ENCODE peak calls at places on chromosomes 5 and 9, in six cellular contexts. One of them, this sample, is unnamed.

GRCh38 chr9:22124263-22125011 is 115.3 kb upstream of the CDKN2B start:
- DNase-seq in stomach: peak; percentile 33
- DNase-seq in colonic mucosa: peak; percentile 63
- DNase-seq in psoas muscle: no peak
- DNase-seq in suprapubic skin: no peak
- DNase-seq in heart left ventricle: no peak
- DNase-seq in this sample: no peak

GRCh38 chr9:72524820-72525539 is 3.6 kb downstream of the TMC1 start:
- DNase-seq in stomach: peak; percentile 70
- DNase-seq in colonic mucosa: peak; percentile 63
- DNase-seq in psoas muscle: no peak
- DNase-seq in suprapubic skin: no peak
- DNase-seq in heart left ventricle: no peak
- DNase-seq in this sample: no peak

GRCh38 chr9:81822263-81822865 is 105.9 kb upstream of the SPATA31D4 start:
- DNase-seq in stomach: no peak
- DNase-seq in colonic mucosa: no peak
- DNase-seq in psoas muscle: no peak
- DNase-seq in suprapubic skin: no peak
- DNase-seq in heart left ventricle: no peak
- DNase-seq in this sample: no peak

GRCh38 chr9:127778280-127779135 is at the start of gene SH2D3C:
- DNase-seq in stomach: no peak
- DNase-seq in colonic mucosa: peak; percentile 47
- DNase-seq in psoas muscle: peak; percentile 75
- DNase-seq in suprapubic skin: no peak
- DNase-seq in heart left ventricle: peak; percentile 76
- DNase-seq in this sample: no peak

GRCh38 chr9:124502711-124503702 is 4.2 kb downstream of the NR5A1 start:
- DNase-seq in stomach: no peak
- DNase-seq in colonic mucosa: no peak
- DNase-seq in psoas muscle: no peak
- DNase-seq in suprapubic skin: no peak
- DNase-seq in heart left ventricle: peak; percentile 19
- DNase-seq in this sample: no peak

GRCh38 chr9:64773491-64773931 is 511.5 kb downstream of the FOXD4L5 start:
- DNase-seq in stomach: peak; percentile 24
- DNase-seq in colonic mucosa: peak; percentile 18
- DNase-seq in psoas muscle: peak; percentile 21
- DNase-seq in suprapubic skin: peak; percentile 40
- DNase-seq in heart left ventricle: no peak
- DNase-seq in this sample: no peak

GRCh38 chr5:29758986-29759421 is 1434.5 kb upstream of the CDH6 start:
- DNase-seq in stomach: no peak
- DNase-seq in colonic mucosa: no peak
- DNase-seq in psoas muscle: no peak
- DNase-seq in suprapubic skin: no peak
- DNase-seq in heart left ventricle: no peak
- DNase-seq in this sample: peak; percentile 11

GRCh38 chr5:15690611-15691010 is 190.6 kb downstream of the FBXL7 start:
- DNase-seq in stomach: no peak
- DNase-seq in colonic mucosa: no peak
- DNase-seq in psoas muscle: no peak
- DNase-seq in suprapubic skin: no peak
- DNase-seq in heart left ventricle: no peak
- DNase-seq in this sample: no peak

GRCh38 chr9:136088481-136088938 is 6.6 kb downstream of the NACC2 start:
- DNase-seq in stomach: no peak
- DNase-seq in colonic mucosa: no peak
- DNase-seq in psoas muscle: peak; percentile 56
- DNase-seq in suprapubic skin: no peak
- DNase-seq in heart left ventricle: peak; percentile 21
- DNase-seq in this sample: peak; percentile 53

GRCh38 chr9:7780261-7780988 is 19.2 kb downstream of the DMAC1 start:
- DNase-seq in stomach: no peak
- DNase-seq in colonic mucosa: no peak
- DNase-seq in psoas muscle: no peak
- DNase-seq in suprapubic skin: no peak
- DNase-seq in heart left ventricle: no peak
- DNase-seq in this sample: no peak

GRCh38 chr5:173637340-173637739 is 20.9 kb upstream of the BOD1 start:
- DNase-seq in stomach: no peak
- DNase-seq in colonic mucosa: no peak
- DNase-seq in psoas muscle: no peak
- DNase-seq in suprapubic skin: no peak
- DNase-seq in heart left ventricle: no peak
- DNase-seq in this sample: no peak

GRCh38 chr5:1363581-1363980 is 18.7 kb upstream of the CLPTM1L start:
- DNase-seq in stomach: no peak
- DNase-seq in colonic mucosa: no peak
- DNase-seq in psoas muscle: no peak
- DNase-seq in suprapubic skin: no peak
- DNase-seq in heart left ventricle: no peak
- DNase-seq in this sample: peak; percentile 15

GRCh38 chr5:178244566-178244965 is 12.0 kb upstream of the PHYKPL start:
- DNase-seq in stomach: no peak
- DNase-seq in colonic mucosa: no peak
- DNase-seq in psoas muscle: no peak
- DNase-seq in suprapubic skin: no peak
- DNase-seq in heart left ventricle: no peak
- DNase-seq in this sample: no peak

GRCh38 chr9:134835455-134835854 is 45.2 kb upstream of the FCN2 start:
- DNase-seq in stomach: no peak
- DNase-seq in colonic mucosa: no peak
- DNase-seq in psoas muscle: peak; percentile 73
- DNase-seq in suprapubic skin: no peak
- DNase-seq in heart left ventricle: peak; percentile 56
- DNase-seq in this sample: no peak

GRCh38 chr5:53480474-53481353 is at the start of gene FST:
- DNase-seq in stomach: peak; percentile 25
- DNase-seq in colonic mucosa: peak; percentile 17
- DNase-seq in psoas muscle: peak; percentile 56
- DNase-seq in suprapubic skin: peak; percentile 63
- DNase-seq in heart left ventricle: peak; percentile 27
- DNase-seq in this sample: no peak

GRCh38 chr5:118832974-118833373 is 155.4 kb downstream of the DTWD2 start:
- DNase-seq in stomach: no peak
- DNase-seq in colonic mucosa: no peak
- DNase-seq in psoas muscle: no peak
- DNase-seq in suprapubic skin: no peak
- DNase-seq in heart left ventricle: no peak
- DNase-seq in this sample: no peak

DNA sequence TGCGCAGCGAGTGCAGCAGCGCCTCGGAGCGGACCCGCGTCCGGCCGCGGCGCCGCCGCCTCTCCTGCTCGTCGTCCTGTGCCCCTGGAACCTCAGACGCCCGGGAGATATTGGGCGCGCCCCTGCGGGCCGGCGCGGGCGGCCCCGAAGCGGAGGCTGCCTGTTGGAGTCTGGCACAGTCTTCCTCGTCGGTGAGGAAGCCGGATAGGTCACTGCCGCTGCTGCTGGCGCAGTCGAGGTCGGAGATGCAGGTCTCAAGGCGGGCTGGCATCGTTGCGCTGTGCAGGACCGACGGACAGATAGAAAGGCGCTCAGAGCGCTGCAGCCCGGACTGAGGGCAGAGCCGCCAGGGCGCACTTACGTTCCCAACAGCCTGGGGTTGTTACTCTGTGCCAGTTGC is 344 bp downstream of the NEUROG1 start:
- DNase-seq in stomach: no peak
- DNase-seq in colonic mucosa: no peak
- DNase-seq in psoas muscle: no peak
- DNase-seq in suprapubic skin: no peak
- DNase-seq in heart left ventricle: no peak
- DNase-seq in this sample: no peak
- H3K27me3 ChIP-seq in stomach: peaks cover 100% of the 10 kb centered on the region
- H3K27me3 ChIP-seq in colonic mucosa: peaks cover 55% of the 10 kb centered on the region
- H3K27me3 ChIP-seq in psoas muscle: peaks cover 30% of the 10 kb centered on the region
- H3K27me3 ChIP-seq in suprapubic skin: peaks cover 90% of the 10 kb centered on the region
- H3K27me3 ChIP-seq in heart left ventricle: peaks cover 66% of the 10 kb centered on the region
- H3K27me3 ChIP-seq in this sample: peaks cover 8% of the 10 kb centered on the region

GRCh38 chr5:142772766-142773293 is 2.7 kb downstream of the ARHGAP26 start:
- DNase-seq in stomach: no peak
- DNase-seq in colonic mucosa: no peak
- DNase-seq in psoas muscle: no peak
- DNase-seq in suprapubic skin: no peak
- DNase-seq in heart left ventricle: no peak
- DNase-seq in this sample: no peak
- H3K4me3 ChIP-seq in stomach: peak overlapping the region; percentile 79
- H3K4me3 ChIP-seq in colonic mucosa: peak overlapping the region; percentile 86
- H3K4me3 ChIP-seq in psoas muscle: peak overlapping the region; percentile 10
- H3K4me3 ChIP-seq in suprapubic skin: no peak overlapping the region
- H3K4me3 ChIP-seq in heart left ventricle: peak overlapping the region; percentile 69
- H3K4me3 ChIP-seq in this sample: no peak overlapping the region

GRCh38 chr9:557601-558201 is 283.8 kb upstream of the DMRT1 start:
- DNase-seq in stomach: no peak
- DNase-seq in colonic mucosa: no peak
- DNase-seq in psoas muscle: no peak
- DNase-seq in suprapubic skin: no peak
- DNase-seq in heart left ventricle: no peak
- DNase-seq in this sample: no peak
- H3K4me1 ChIP-seq in stomach: peaks cover 29% of the 10 kb centered on the region
- H3K4me1 ChIP-seq in colonic mucosa: peaks cover 4% of the 10 kb centered on the region
- H3K4me1 ChIP-seq in psoas muscle: no peaks in the 10 kb centered on the region
- H3K4me1 ChIP-seq in suprapubic skin: peaks cover 26% of the 10 kb centered on the region
- H3K4me1 ChIP-seq in heart left ventricle: peaks cover 11% of the 10 kb centered on the region
- H3K4me1 ChIP-seq in this sample: no peaks in the 10 kb centered on the region

GRCh38 chr9:80251778-80252177 is 680.0 kb downstream of the TLE4 start:
- DNase-seq in stomach: no peak
- DNase-seq in colonic mucosa: no peak
- DNase-seq in psoas muscle: no peak
- DNase-seq in suprapubic skin: no peak
- DNase-seq in heart left ventricle: no peak
- DNase-seq in this sample: no peak
- H3K27me3 ChIP-seq in stomach: no peaks in the 10 kb centered on the region
- H3K27me3 ChIP-seq in colonic mucosa: no peaks in the 10 kb centered on the region
- H3K27me3 ChIP-seq in psoas muscle: no peaks in the 10 kb centered on the region
- H3K27me3 ChIP-seq in suprapubic skin: no peaks in the 10 kb centered on the region
- H3K27me3 ChIP-seq in heart left ventricle: no peaks in the 10 kb centered on the region
- H3K27me3 ChIP-seq in this sample: no peaks in the 10 kb centered on the region

DNA sequence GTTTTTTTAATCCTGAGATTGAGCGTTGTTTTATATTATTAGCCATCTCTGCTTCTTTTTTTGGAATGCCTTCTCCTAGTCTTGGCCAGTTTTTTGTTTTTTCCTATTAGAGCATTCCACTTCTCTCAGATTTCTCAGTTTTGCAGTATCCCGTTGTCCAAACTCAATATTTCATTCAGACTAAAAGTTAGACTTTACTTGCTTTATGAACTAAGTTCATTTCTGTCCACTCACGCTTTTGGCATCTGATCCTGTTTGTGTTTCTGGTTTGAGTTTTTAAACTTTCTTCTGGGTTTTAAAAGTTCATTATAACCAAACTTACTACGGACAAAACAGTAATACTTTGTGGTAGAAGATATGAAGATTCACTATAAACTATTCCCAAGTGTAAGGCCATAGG is 288.3 kb upstream of the MPDZ start:
- DNase-seq in stomach: no peak
- DNase-seq in colonic mucosa: no peak
- DNase-seq in psoas muscle: no peak
- DNase-seq in suprapubic skin: no peak
- DNase-seq in heart left ventricle: no peak
- DNase-seq in this sample: no peak
- H3K4me3 ChIP-seq in stomach: no peak overlapping the region
- H3K4me3 ChIP-seq in colonic mucosa: no peak overlapping the region
- H3K4me3 ChIP-seq in psoas muscle: peak overlapping the region; percentile 55
- H3K4me3 ChIP-seq in suprapubic skin: no peak overlapping the region
- H3K4me3 ChIP-seq in heart left ventricle: no peak overlapping the region
- H3K4me3 ChIP-seq in this sample: no peak overlapping the region

DNA sequence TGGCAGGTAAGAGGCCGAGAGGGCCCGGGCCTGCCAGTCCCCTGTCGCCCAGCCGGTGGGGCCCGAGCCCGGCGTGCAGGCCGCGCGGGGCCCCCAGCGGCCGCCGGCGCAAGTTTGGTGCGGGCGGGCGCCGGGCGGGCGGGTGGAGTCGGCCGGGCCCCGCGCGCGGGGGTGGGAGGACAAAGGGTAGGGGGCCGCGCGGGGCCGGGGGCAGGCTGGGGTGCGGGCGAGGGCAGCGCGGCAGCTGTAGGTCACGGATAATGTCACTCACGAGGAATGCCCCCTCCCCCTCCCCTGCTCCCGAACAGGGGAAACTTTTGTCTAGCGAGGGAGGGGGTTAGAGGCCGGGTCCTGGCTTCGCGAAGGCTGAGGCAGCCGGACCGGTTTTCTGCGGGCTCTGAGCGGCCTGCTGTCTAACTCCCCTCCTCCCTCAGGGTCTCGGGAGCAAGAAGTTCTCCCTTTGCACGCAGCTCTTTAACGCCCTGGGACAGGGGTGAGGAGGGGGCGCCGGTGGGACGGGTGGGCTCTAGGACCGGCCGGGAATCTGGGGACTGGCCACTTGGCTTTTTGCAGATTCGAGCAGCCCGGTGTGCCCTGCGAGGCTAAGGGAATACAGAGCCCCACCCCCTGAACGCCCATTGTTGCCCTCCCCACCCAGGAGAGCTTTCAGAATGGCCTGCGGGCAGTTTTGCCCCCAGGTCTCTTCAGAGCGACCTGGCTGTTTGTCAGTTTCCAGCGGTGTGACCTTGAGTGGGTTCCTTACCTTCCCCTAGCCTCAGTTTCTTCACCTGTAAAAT is 21.3 kb upstream of the NDST1 start:
- DNase-seq in stomach: peak; percentile 79
- DNase-seq in colonic mucosa: peak; percentile 68
- DNase-seq in psoas muscle: peak; percentile 67
- DNase-seq in suprapubic skin: no peak
- DNase-seq in heart left ventricle: peak; percentile 75
- DNase-seq in this sample: peak; percentile 79
- H3K4me1 ChIP-seq in stomach: peaks cover 59% of the 10 kb centered on the region
- H3K4me1 ChIP-seq in colonic mucosa: peaks cover 22% of the 10 kb centered on the region
- H3K4me1 ChIP-seq in psoas muscle: peaks cover 55% of the 10 kb centered on the region
- H3K4me1 ChIP-seq in suprapubic skin: peaks cover 60% of the 10 kb centered on the region
- H3K4me1 ChIP-seq in heart left ventricle: peaks cover 57% of the 10 kb centered on the region
- H3K4me1 ChIP-seq in this sample: peaks cover 54% of the 10 kb centered on the region

GRCh38 chr5:17816947-17817346 is 182.7 kb downstream of the TAF11L14 start:
- DNase-seq in stomach: no peak
- DNase-seq in colonic mucosa: no peak
- DNase-seq in psoas muscle: no peak
- DNase-seq in suprapubic skin: no peak
- DNase-seq in heart left ventricle: no peak
- DNase-seq in this sample: no peak
- H3K27me3 ChIP-seq in stomach: no peaks in the 10 kb centered on the region
- H3K27me3 ChIP-seq in colonic mucosa: no peaks in the 10 kb centered on the region
- H3K27me3 ChIP-seq in psoas muscle: no peaks in the 10 kb centered on the region
- H3K27me3 ChIP-seq in suprapubic skin: no peaks in the 10 kb centered on the region
- H3K27me3 ChIP-seq in heart left ventricle: no peaks in the 10 kb centered on the region
- H3K27me3 ChIP-seq in this sample: no peaks in the 10 kb centered on the region

GRCh38 chr5:150147580-150148407 is 7.9 kb downstream of the PDGFRB start:
- DNase-seq in stomach: no peak
- DNase-seq in colonic mucosa: no peak
- DNase-seq in psoas muscle: no peak
- DNase-seq in suprapubic skin: no peak
- DNase-seq in heart left ventricle: no peak
- DNase-seq in this sample: no peak
- H3K4me3 ChIP-seq in stomach: no peak overlapping the region
- H3K4me3 ChIP-seq in colonic mucosa: no peak overlapping the region
- H3K4me3 ChIP-seq in psoas muscle: peak overlapping the region; percentile 26
- H3K4me3 ChIP-seq in suprapubic skin: no peak overlapping the region
- H3K4me3 ChIP-seq in heart left ventricle: peak overlapping the region; percentile 17
- H3K4me3 ChIP-seq in this sample: no peak overlapping the region

GRCh38 chr9:88804289-88804596 is 187.0 kb upstream of the S1PR3 start:
- DNase-seq in stomach: no peak
- DNase-seq in colonic mucosa: no peak
- DNase-seq in psoas muscle: no peak
- DNase-seq in suprapubic skin: no peak
- DNase-seq in heart left ventricle: no peak
- DNase-seq in this sample: no peak
- H3K4me1 ChIP-seq in stomach: no peaks in the 10 kb centered on the region
- H3K4me1 ChIP-seq in colonic mucosa: no peaks in the 10 kb centered on the region
- H3K4me1 ChIP-seq in psoas muscle: no peaks in the 10 kb centered on the region
- H3K4me1 ChIP-seq in suprapubic skin: no peaks in the 10 kb centered on the region
- H3K4me1 ChIP-seq in heart left ventricle: peaks cover 7% of the 10 kb centered on the region
- H3K4me1 ChIP-seq in this sample: no peaks in the 10 kb centered on the region